ENCODE peak calls at places on chromosomes 3 and 15, in ten cellular contexts. One of them, this sample, is unnamed.

GRCh38 chr3:10263549-10264363 is 15.5 kb downstream of the TATDN2 start:
- DNase-seq in Panc1: no peak
- DNase-seq in cerebellum: no peak
- DNase-seq in RPMI8226: peak
- DNase-seq in NCI-H1092: no peak
- DNase-seq in Daoy: peak
- DNase-seq in foreskin fibroblast: peak
- DNase-seq in brain microvascular endothelial cell: peak
- DNase-seq in pancreas: no peak
- DNase-seq in bronchial epithelial cell: peak
- DNase-seq in this sample: no peak

GRCh38 chr3:73074681-73075305 is 13.3 kb downstream of the EBLN2 start:
- DNase-seq in bronchial epithelial cell: no peak
- DNase-seq in NCI-H1092: no peak
- DNase-seq in foreskin fibroblast: no peak
- DNase-seq in RPMI8226: no peak
- DNase-seq in Daoy: no peak
- DNase-seq in Panc1: no peak
- DNase-seq in pancreas: no peak
- DNase-seq in cerebellum: no peak
- DNase-seq in brain microvascular endothelial cell: no peak
- DNase-seq in this sample: no peak

GRCh38 chr15:75517233-75517632 is 61.9 kb downstream of the PTPN9 start:
- DNase-seq in Panc1: no peak
- DNase-seq in pancreas: no peak
- DNase-seq in foreskin fibroblast: peak
- DNase-seq in brain microvascular endothelial cell: no peak
- DNase-seq in cerebellum: no peak
- DNase-seq in RPMI8226: no peak
- DNase-seq in Daoy: no peak
- DNase-seq in NCI-H1092: no peak
- DNase-seq in bronchial epithelial cell: no peak
- DNase-seq in this sample: no peak

GRCh38 chr15:65558336-65558735 is 28.1 kb downstream of the HACD3 start:
- DNase-seq in pancreas: no peak
- DNase-seq in foreskin fibroblast: peak
- DNase-seq in cerebellum: no peak
- DNase-seq in RPMI8226: no peak
- DNase-seq in brain microvascular endothelial cell: no peak
- DNase-seq in NCI-H1092: no peak
- DNase-seq in bronchial epithelial cell: no peak
- DNase-seq in Panc1: no peak
- DNase-seq in Daoy: no peak
- DNase-seq in this sample: no peak

GRCh38 chr15:66161575-66162118 is 91.9 kb downstream of the MEGF11 start:
- DNase-seq in pancreas: no peak
- DNase-seq in bronchial epithelial cell: no peak
- DNase-seq in RPMI8226: no peak
- DNase-seq in foreskin fibroblast: no peak
- DNase-seq in brain microvascular endothelial cell: no peak
- DNase-seq in Panc1: no peak
- DNase-seq in Daoy: no peak
- DNase-seq in NCI-H1092: no peak
- DNase-seq in cerebellum: no peak
- DNase-seq in this sample: no peak

GRCh38 chr15:89244512-89244869 is 712 bp downstream of the FANCI start:
- DNase-seq in foreskin fibroblast: no peak
- DNase-seq in NCI-H1092: no peak
- DNase-seq in Panc1: no peak
- DNase-seq in Daoy: no peak
- DNase-seq in cerebellum: no peak
- DNase-seq in brain microvascular endothelial cell: no peak
- DNase-seq in bronchial epithelial cell: no peak
- DNase-seq in RPMI8226: no peak
- DNase-seq in pancreas: no peak
- DNase-seq in this sample: no peak

GRCh38 chr3:99620976-99621375 is 17.4 kb upstream of the COL8A1 start:
- DNase-seq in bronchial epithelial cell: no peak
- DNase-seq in pancreas: no peak
- DNase-seq in Daoy: no peak
- DNase-seq in cerebellum: no peak
- DNase-seq in RPMI8226: no peak
- DNase-seq in Panc1: no peak
- DNase-seq in brain microvascular endothelial cell: no peak
- DNase-seq in foreskin fibroblast: peak
- DNase-seq in NCI-H1092: no peak
- DNase-seq in this sample: no peak

GRCh38 chr3:66153471-66153870 is 67.3 kb upstream of the SLC25A26 start:
- DNase-seq in Panc1: no peak
- DNase-seq in pancreas: no peak
- DNase-seq in foreskin fibroblast: no peak
- DNase-seq in brain microvascular endothelial cell: no peak
- DNase-seq in cerebellum: peak
- DNase-seq in Daoy: no peak
- DNase-seq in bronchial epithelial cell: no peak
- DNase-seq in RPMI8226: no peak
- DNase-seq in NCI-H1092: no peak
- DNase-seq in this sample: no peak

GRCh38 chr3:58544546-58544945 is 7.6 kb upstream of the ACOX2 start:
- DNase-seq in cerebellum: no peak
- DNase-seq in pancreas: no peak
- DNase-seq in brain microvascular endothelial cell: no peak
- DNase-seq in Panc1: no peak
- DNase-seq in NCI-H1092: no peak
- DNase-seq in bronchial epithelial cell: no peak
- DNase-seq in Daoy: no peak
- DNase-seq in foreskin fibroblast: peak
- DNase-seq in RPMI8226: no peak
- DNase-seq in this sample: no peak

GRCh38 chr3:56917740-56918568 is 116.2 kb upstream of the ARHGEF3 start:
- DNase-seq in bronchial epithelial cell: peak
- DNase-seq in Daoy: peak
- DNase-seq in pancreas: no peak
- DNase-seq in Panc1: no peak
- DNase-seq in brain microvascular endothelial cell: no peak
- DNase-seq in foreskin fibroblast: no peak
- DNase-seq in RPMI8226: peak
- DNase-seq in cerebellum: no peak
- DNase-seq in NCI-H1092: peak
- DNase-seq in this sample: no peak

GRCh38 chr3:113600418-113601185 is 68.2 kb downstream of the SIDT1 start:
- DNase-seq in foreskin fibroblast: no peak
- DNase-seq in NCI-H1092: no peak
- DNase-seq in bronchial epithelial cell: no peak
- DNase-seq in cerebellum: peak
- DNase-seq in pancreas: peak
- DNase-seq in brain microvascular endothelial cell: no peak
- DNase-seq in Panc1: no peak
- DNase-seq in RPMI8226: no peak
- DNase-seq in Daoy: no peak
- DNase-seq in this sample: no peak

GRCh38 chr3:178705925-178706324 is 169.7 kb downstream of the KCNMB2 start:
- DNase-seq in Daoy: peak
- DNase-seq in NCI-H1092: no peak
- DNase-seq in RPMI8226: no peak
- DNase-seq in pancreas: no peak
- DNase-seq in brain microvascular endothelial cell: peak
- DNase-seq in foreskin fibroblast: peak
- DNase-seq in Panc1: no peak
- DNase-seq in bronchial epithelial cell: peak
- DNase-seq in cerebellum: no peak
- DNase-seq in this sample: no peak

GRCh38 chr3:194598771-194599557 is 34.3 kb downstream of the TMEM44 start:
- DNase-seq in foreskin fibroblast: no peak
- DNase-seq in Panc1: no peak
- DNase-seq in brain microvascular endothelial cell: peak
- DNase-seq in pancreas: no peak
- DNase-seq in NCI-H1092: no peak
- DNase-seq in RPMI8226: no peak
- DNase-seq in Daoy: peak
- DNase-seq in bronchial epithelial cell: no peak
- DNase-seq in cerebellum: no peak
- DNase-seq in this sample: no peak

GRCh38 chr3:2823437-2824211 is 286.6 kb downstream of the IL5RA start:
- DNase-seq in NCI-H1092: no peak
- DNase-seq in RPMI8226: no peak
- DNase-seq in bronchial epithelial cell: no peak
- DNase-seq in pancreas: no peak
- DNase-seq in cerebellum: no peak
- DNase-seq in Panc1: no peak
- DNase-seq in foreskin fibroblast: no peak
- DNase-seq in brain microvascular endothelial cell: no peak
- DNase-seq in Daoy: peak
- DNase-seq in this sample: no peak

GRCh38 chr3:43180027-43180426 is 74.1 kb upstream of the POMGNT2 start:
- DNase-seq in Panc1: no peak
- DNase-seq in foreskin fibroblast: peak
- DNase-seq in brain microvascular endothelial cell: peak
- DNase-seq in cerebellum: no peak
- DNase-seq in RPMI8226: peak
- DNase-seq in Daoy: peak
- DNase-seq in pancreas: no peak
- DNase-seq in NCI-H1092: no peak
- DNase-seq in bronchial epithelial cell: peak
- DNase-seq in this sample: no peak

GRCh38 chr3:159882784-159883779 is 105.6 kb upstream of the IL12A start:
- DNase-seq in NCI-H1092: no peak
- DNase-seq in RPMI8226: no peak
- DNase-seq in Daoy: peak
- DNase-seq in brain microvascular endothelial cell: peak
- DNase-seq in pancreas: no peak
- DNase-seq in cerebellum: peak
- DNase-seq in bronchial epithelial cell: peak
- DNase-seq in foreskin fibroblast: peak
- DNase-seq in Panc1: no peak
- DNase-seq in this sample: no peak

GRCh38 chr3:181276358-181276896 is 286.9 kb upstream of the DNAJC19 start:
- DNase-seq in Daoy: no peak
- DNase-seq in brain microvascular endothelial cell: no peak
- DNase-seq in cerebellum: no peak
- DNase-seq in foreskin fibroblast: no peak
- DNase-seq in pancreas: no peak
- DNase-seq in RPMI8226: no peak
- DNase-seq in bronchial epithelial cell: no peak
- DNase-seq in NCI-H1092: no peak
- DNase-seq in Panc1: no peak
- DNase-seq in this sample: no peak

GRCh38 chr15:83698294-83698693 is 44.4 kb downstream of the ADAMTSL3 start:
- DNase-seq in Daoy: peak
- DNase-seq in bronchial epithelial cell: peak
- DNase-seq in pancreas: no peak
- DNase-seq in NCI-H1092: no peak
- DNase-seq in Panc1: no peak
- DNase-seq in RPMI8226: no peak
- DNase-seq in foreskin fibroblast: peak
- DNase-seq in brain microvascular endothelial cell: peak
- DNase-seq in cerebellum: no peak
- DNase-seq in this sample: peak

GRCh38 chr3:104102386-104102785 is 1264.3 kb upstream of the ALCAM start:
- DNase-seq in pancreas: no peak
- DNase-seq in RPMI8226: peak
- DNase-seq in brain microvascular endothelial cell: peak
- DNase-seq in bronchial epithelial cell: peak
- DNase-seq in Panc1: peak
- DNase-seq in foreskin fibroblast: peak
- DNase-seq in NCI-H1092: peak
- DNase-seq in cerebellum: no peak
- DNase-seq in Daoy: no peak
- DNase-seq in this sample: no peak

GRCh38 chr15:84681822-84682221 is 23.8 kb upstream of the NMB start:
- DNase-seq in pancreas: no peak
- DNase-seq in foreskin fibroblast: peak
- DNase-seq in Daoy: no peak
- DNase-seq in brain microvascular endothelial cell: peak
- DNase-seq in Panc1: no peak
- DNase-seq in RPMI8226: no peak
- DNase-seq in NCI-H1092: no peak
- DNase-seq in cerebellum: no peak
- DNase-seq in bronchial epithelial cell: peak
- DNase-seq in this sample: no peak

GRCh38 chr15:63973212-63974009 is 72.9 kb downstream of the DAPK2 start:
- DNase-seq in cerebellum: no peak
- DNase-seq in RPMI8226: no peak
- DNase-seq in Panc1: no peak
- DNase-seq in pancreas: no peak
- DNase-seq in Daoy: no peak
- DNase-seq in NCI-H1092: no peak
- DNase-seq in bronchial epithelial cell: peak
- DNase-seq in brain microvascular endothelial cell: peak
- DNase-seq in foreskin fibroblast: peak
- DNase-seq in this sample: no peak

GRCh38 chr15:41585140-41586047 is 26.4 kb downstream of the TYRO3 start:
- DNase-seq in bronchial epithelial cell: peak
- DNase-seq in pancreas: peak
- DNase-seq in NCI-H1092: no peak
- DNase-seq in brain microvascular endothelial cell: peak
- DNase-seq in cerebellum: peak
- DNase-seq in Panc1: peak
- DNase-seq in RPMI8226: peak
- DNase-seq in Daoy: peak
- DNase-seq in foreskin fibroblast: peak
- DNase-seq in this sample: peak

GRCh38 chr3:68817243-68817642 is 115.1 kb downstream of the TAFA4 start:
- DNase-seq in Daoy: no peak
- DNase-seq in Panc1: no peak
- DNase-seq in pancreas: no peak
- DNase-seq in NCI-H1092: no peak
- DNase-seq in foreskin fibroblast: peak
- DNase-seq in cerebellum: no peak
- DNase-seq in brain microvascular endothelial cell: no peak
- DNase-seq in RPMI8226: no peak
- DNase-seq in bronchial epithelial cell: peak
- DNase-seq in this sample: no peak

GRCh38 chr3:179452872-179453271 is 1.6 kb upstream of the GNB4 start:
- DNase-seq in pancreas: no peak
- DNase-seq in Panc1: no peak
- DNase-seq in NCI-H1092: no peak
- DNase-seq in bronchial epithelial cell: no peak
- DNase-seq in foreskin fibroblast: no peak
- DNase-seq in RPMI8226: no peak
- DNase-seq in Daoy: no peak
- DNase-seq in cerebellum: no peak
- DNase-seq in brain microvascular endothelial cell: peak
- DNase-seq in this sample: no peak

GRCh38 chr3:98977520-98977919 is 76.0 kb upstream of the DCBLD2 start:
- DNase-seq in brain microvascular endothelial cell: peak
- DNase-seq in Panc1: no peak
- DNase-seq in NCI-H1092: no peak
- DNase-seq in RPMI8226: peak
- DNase-seq in bronchial epithelial cell: peak
- DNase-seq in foreskin fibroblast: peak
- DNase-seq in cerebellum: no peak
- DNase-seq in pancreas: no peak
- DNase-seq in Daoy: peak
- DNase-seq in this sample: no peak

GRCh38 chr3:61828158-61828874 is 266.9 kb downstream of the PTPRG start:
- DNase-seq in RPMI8226: no peak
- DNase-seq in Panc1: no peak
- DNase-seq in bronchial epithelial cell: no peak
- DNase-seq in foreskin fibroblast: no peak
- DNase-seq in Daoy: no peak
- DNase-seq in NCI-H1092: no peak
- DNase-seq in pancreas: no peak
- DNase-seq in cerebellum: peak
- DNase-seq in brain microvascular endothelial cell: no peak
- DNase-seq in this sample: no peak

GRCh38 chr3:129684270-129684669 is 77.8 kb upstream of the PLXND1 start:
- DNase-seq in pancreas: no peak
- DNase-seq in bronchial epithelial cell: no peak
- DNase-seq in cerebellum: peak
- DNase-seq in NCI-H1092: no peak
- DNase-seq in foreskin fibroblast: no peak
- DNase-seq in brain microvascular endothelial cell: no peak
- DNase-seq in Panc1: no peak
- DNase-seq in RPMI8226: no peak
- DNase-seq in Daoy: no peak
- DNase-seq in this sample: no peak